ENCODE peak calls at places on chromosomes 13 and 19, in seven cellular contexts. One of them, this sample, is unnamed.

GRCh38 chr19:30664358-30665058 is 292.3 kb downstream of the ZNF536 start:
- DNase-seq in pancreas: peak
- DNase-seq in cardiac muscle cell: peak
- DNase-seq in upper lobe of right lung: no peak
- DNase-seq in uterus: no peak
- DNase-seq in naive thymus-derived CD4-positive, alpha-beta T cell: no peak
- DNase-seq in effector memory CD4-positive, alpha-beta T cell: no peak
- DNase-seq in this sample: peak

GRCh38 chr13:113169277-113170272 is 11.1 kb downstream of the PROZ start:
- DNase-seq in pancreas: no peak
- DNase-seq in cardiac muscle cell: no peak
- DNase-seq in upper lobe of right lung: no peak
- DNase-seq in uterus: no peak
- DNase-seq in naive thymus-derived CD4-positive, alpha-beta T cell: no peak
- DNase-seq in effector memory CD4-positive, alpha-beta T cell: no peak
- DNase-seq in this sample: no peak

GRCh38 chr13:99796175-99796819 is 175.3 kb downstream of the ZIC5 start:
- DNase-seq in pancreas: no peak
- DNase-seq in cardiac muscle cell: peak
- DNase-seq in upper lobe of right lung: no peak
- DNase-seq in uterus: no peak
- DNase-seq in naive thymus-derived CD4-positive, alpha-beta T cell: no peak
- DNase-seq in effector memory CD4-positive, alpha-beta T cell: no peak
- DNase-seq in this sample: peak

GRCh38 chr13:61316647-61317046 is 99.0 kb downstream of the PCDH20 start:
- DNase-seq in pancreas: no peak
- DNase-seq in cardiac muscle cell: no peak
- DNase-seq in upper lobe of right lung: no peak
- DNase-seq in uterus: no peak
- DNase-seq in naive thymus-derived CD4-positive, alpha-beta T cell: no peak
- DNase-seq in effector memory CD4-positive, alpha-beta T cell: no peak
- DNase-seq in this sample: no peak

GRCh38 chr19:49213791-49214190 is 56.2 kb downstream of the TRPM4 start:
- DNase-seq in pancreas: no peak
- DNase-seq in cardiac muscle cell: no peak
- DNase-seq in upper lobe of right lung: no peak
- DNase-seq in uterus: no peak
- DNase-seq in naive thymus-derived CD4-positive, alpha-beta T cell: no peak
- DNase-seq in effector memory CD4-positive, alpha-beta T cell: no peak
- DNase-seq in this sample: no peak

GRCh38 chr19:46373573-46374359 is 26.9 kb downstream of the PPP5C start:
- DNase-seq in pancreas: peak
- DNase-seq in cardiac muscle cell: no peak
- DNase-seq in upper lobe of right lung: peak
- DNase-seq in uterus: no peak
- DNase-seq in naive thymus-derived CD4-positive, alpha-beta T cell: no peak
- DNase-seq in effector memory CD4-positive, alpha-beta T cell: no peak
- DNase-seq in this sample: peak

GRCh38 chr13:104683789-104684188 is 1617.6 kb upstream of the SLC10A2 start:
- DNase-seq in pancreas: no peak
- DNase-seq in cardiac muscle cell: no peak
- DNase-seq in upper lobe of right lung: no peak
- DNase-seq in uterus: no peak
- DNase-seq in naive thymus-derived CD4-positive, alpha-beta T cell: no peak
- DNase-seq in effector memory CD4-positive, alpha-beta T cell: no peak
- DNase-seq in this sample: peak

GRCh38 chr13:59510377-59510776 is 653.4 kb downstream of the DIAPH3 start:
- DNase-seq in pancreas: no peak
- DNase-seq in cardiac muscle cell: no peak
- DNase-seq in upper lobe of right lung: no peak
- DNase-seq in uterus: no peak
- DNase-seq in naive thymus-derived CD4-positive, alpha-beta T cell: no peak
- DNase-seq in effector memory CD4-positive, alpha-beta T cell: no peak
- DNase-seq in this sample: no peak

GRCh38 chr13:66661336-66661735 is 568.8 kb downstream of the PCDH9 start:
- DNase-seq in pancreas: no peak
- DNase-seq in cardiac muscle cell: no peak
- DNase-seq in upper lobe of right lung: no peak
- DNase-seq in uterus: no peak
- DNase-seq in naive thymus-derived CD4-positive, alpha-beta T cell: no peak
- DNase-seq in effector memory CD4-positive, alpha-beta T cell: no peak
- DNase-seq in this sample: no peak

GRCh38 chr13:51845574-51846318 is 769 bp upstream of the TMEM272 start:
- DNase-seq in pancreas: no peak
- DNase-seq in cardiac muscle cell: no peak
- DNase-seq in upper lobe of right lung: no peak
- DNase-seq in uterus: no peak
- DNase-seq in naive thymus-derived CD4-positive, alpha-beta T cell: no peak
- DNase-seq in effector memory CD4-positive, alpha-beta T cell: no peak
- DNase-seq in this sample: no peak

GRCh38 chr13:27644302-27644701 is 22.6 kb downstream of the POLR1D start:
- DNase-seq in pancreas: no peak
- DNase-seq in cardiac muscle cell: peak
- DNase-seq in upper lobe of right lung: no peak
- DNase-seq in uterus: no peak
- DNase-seq in naive thymus-derived CD4-positive, alpha-beta T cell: no peak
- DNase-seq in effector memory CD4-positive, alpha-beta T cell: no peak
- DNase-seq in this sample: peak

GRCh38 chr13:35479223-35479536 is 2.7 kb upstream of the MAB21L1 start:
- DNase-seq in pancreas: no peak
- DNase-seq in cardiac muscle cell: no peak
- DNase-seq in upper lobe of right lung: no peak
- DNase-seq in uterus: no peak
- DNase-seq in naive thymus-derived CD4-positive, alpha-beta T cell: no peak
- DNase-seq in effector memory CD4-positive, alpha-beta T cell: no peak
- DNase-seq in this sample: no peak

GRCh38 chr13:52903320-52903719 is 54.9 kb upstream of the PCDH8 start:
- DNase-seq in pancreas: no peak
- DNase-seq in cardiac muscle cell: no peak
- DNase-seq in upper lobe of right lung: no peak
- DNase-seq in uterus: no peak
- DNase-seq in naive thymus-derived CD4-positive, alpha-beta T cell: no peak
- DNase-seq in effector memory CD4-positive, alpha-beta T cell: no peak
- DNase-seq in this sample: no peak

GRCh38 chr13:28355822-28356371 is 139.0 kb downstream of the FLT1 start:
- DNase-seq in pancreas: no peak
- DNase-seq in cardiac muscle cell: peak
- DNase-seq in upper lobe of right lung: no peak
- DNase-seq in uterus: no peak
- DNase-seq in naive thymus-derived CD4-positive, alpha-beta T cell: no peak
- DNase-seq in effector memory CD4-positive, alpha-beta T cell: no peak
- DNase-seq in this sample: no peak

DNA sequence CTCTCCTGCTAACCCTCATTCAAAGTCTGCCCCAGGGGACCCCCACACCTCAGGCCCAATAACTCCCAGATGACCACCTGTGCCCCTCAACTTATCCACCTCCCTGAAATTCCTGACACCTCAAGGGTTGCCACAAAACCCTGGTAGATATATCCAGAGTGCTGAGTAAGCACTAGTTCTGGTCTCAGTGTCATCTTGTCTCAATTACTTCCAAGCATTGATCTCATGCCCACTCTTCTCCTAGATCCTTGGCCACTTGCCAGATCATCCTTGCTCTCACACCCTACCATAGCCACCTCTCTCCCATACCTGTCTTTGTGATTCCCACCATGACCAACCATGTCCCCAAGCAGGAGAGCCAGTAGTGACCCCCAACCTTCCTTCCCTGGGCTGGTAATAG is 2.0 kb downstream of the ZNF416 start:
- DNase-seq in pancreas: no peak
- DNase-seq in cardiac muscle cell: no peak
- DNase-seq in upper lobe of right lung: no peak
- DNase-seq in uterus: no peak
- DNase-seq in naive thymus-derived CD4-positive, alpha-beta T cell: no peak
- DNase-seq in effector memory CD4-positive, alpha-beta T cell: no peak
- DNase-seq in this sample: no peak
- H3K4me3 ChIP-seq in pancreas: no peak
- H3K4me3 ChIP-seq in cardiac muscle cell: no peak
- H3K4me3 ChIP-seq in upper lobe of right lung: no peak
- H3K4me3 ChIP-seq in uterus: no peak
- H3K4me3 ChIP-seq in naive thymus-derived CD4-positive, alpha-beta T cell: no peak
- H3K4me3 ChIP-seq in effector memory CD4-positive, alpha-beta T cell: no peak
- H3K4me3 ChIP-seq in this sample: no peak

DNA sequence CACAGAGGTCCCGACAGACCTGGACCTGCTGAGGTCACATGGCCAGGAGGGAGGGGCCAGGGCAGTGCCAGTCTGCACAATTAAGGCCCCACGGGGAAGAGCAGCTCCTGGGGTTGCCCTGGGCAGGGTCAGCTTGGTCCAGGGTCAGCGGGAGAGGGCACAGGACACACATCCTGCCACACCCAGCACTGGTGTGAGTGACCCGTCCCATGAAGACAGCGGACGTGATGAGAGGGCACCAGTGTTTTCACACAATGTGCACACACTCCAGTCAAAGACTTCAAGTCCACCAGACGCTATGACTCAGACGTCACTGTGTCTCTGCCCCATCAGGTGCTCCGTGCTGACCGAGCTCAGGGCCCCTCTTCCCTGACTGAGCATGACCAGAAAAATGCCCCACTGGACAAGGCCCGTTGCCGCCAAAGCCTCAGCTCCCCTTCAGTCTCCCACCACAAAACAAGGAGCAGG is 4.2 kb downstream of the TMEM259 start:
- DNase-seq in pancreas: no peak
- DNase-seq in cardiac muscle cell: no peak
- DNase-seq in upper lobe of right lung: no peak
- DNase-seq in uterus: no peak
- DNase-seq in naive thymus-derived CD4-positive, alpha-beta T cell: no peak
- DNase-seq in effector memory CD4-positive, alpha-beta T cell: no peak
- DNase-seq in this sample: peak
- H3K4me3 ChIP-seq in pancreas: peak
- H3K4me3 ChIP-seq in cardiac muscle cell: no peak
- H3K4me3 ChIP-seq in upper lobe of right lung: no peak
- H3K4me3 ChIP-seq in uterus: no peak
- H3K4me3 ChIP-seq in naive thymus-derived CD4-positive, alpha-beta T cell: no peak
- H3K4me3 ChIP-seq in effector memory CD4-positive, alpha-beta T cell: no peak
- H3K4me3 ChIP-seq in this sample: peak

DNA sequence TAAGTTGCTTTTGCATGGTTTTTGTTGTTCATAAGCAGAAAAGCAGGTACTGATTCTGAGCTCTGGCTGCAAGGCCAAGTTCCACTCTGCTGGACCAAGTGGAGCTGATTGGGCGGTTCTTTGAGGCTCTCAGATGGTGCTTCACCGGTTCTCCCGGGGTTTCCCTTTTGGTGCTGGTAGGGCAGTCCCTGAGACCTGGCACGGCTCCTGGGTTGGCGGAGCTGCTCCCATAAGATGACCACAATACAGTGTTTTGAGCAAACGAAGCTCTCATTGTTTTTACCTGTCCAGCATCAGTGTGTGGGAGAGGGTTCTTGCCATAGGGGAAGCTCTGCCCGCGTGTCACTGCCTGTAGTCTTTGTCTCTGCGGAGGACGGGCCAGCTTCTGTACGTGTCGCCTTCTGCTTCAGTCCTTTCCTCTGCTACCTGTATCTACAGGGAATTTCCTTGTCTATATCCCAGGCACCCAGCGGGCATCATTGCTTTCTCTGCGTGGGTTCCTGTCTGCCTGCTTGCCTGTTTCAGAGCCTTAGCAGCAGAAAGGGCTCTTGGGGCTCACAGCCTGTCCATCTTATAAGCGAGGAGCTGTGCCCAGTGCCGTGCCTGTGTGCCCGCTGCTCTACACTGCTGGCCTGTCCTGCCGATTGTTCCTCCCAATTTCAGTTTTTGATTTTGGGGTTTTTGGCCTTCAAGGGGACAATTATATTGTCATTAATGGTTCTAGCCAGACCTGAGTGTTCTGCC is 2.3 kb downstream of the U2AF2 start:
- DNase-seq in pancreas: peak
- DNase-seq in cardiac muscle cell: peak
- DNase-seq in upper lobe of right lung: no peak
- DNase-seq in uterus: no peak
- DNase-seq in naive thymus-derived CD4-positive, alpha-beta T cell: no peak
- DNase-seq in effector memory CD4-positive, alpha-beta T cell: no peak
- DNase-seq in this sample: peak
- H3K4me3 ChIP-seq in pancreas: peak
- H3K4me3 ChIP-seq in cardiac muscle cell: no peak
- H3K4me3 ChIP-seq in upper lobe of right lung: peak
- H3K4me3 ChIP-seq in uterus: peak
- H3K4me3 ChIP-seq in naive thymus-derived CD4-positive, alpha-beta T cell: peak
- H3K4me3 ChIP-seq in effector memory CD4-positive, alpha-beta T cell: peak
- H3K4me3 ChIP-seq in this sample: peak

DNA sequence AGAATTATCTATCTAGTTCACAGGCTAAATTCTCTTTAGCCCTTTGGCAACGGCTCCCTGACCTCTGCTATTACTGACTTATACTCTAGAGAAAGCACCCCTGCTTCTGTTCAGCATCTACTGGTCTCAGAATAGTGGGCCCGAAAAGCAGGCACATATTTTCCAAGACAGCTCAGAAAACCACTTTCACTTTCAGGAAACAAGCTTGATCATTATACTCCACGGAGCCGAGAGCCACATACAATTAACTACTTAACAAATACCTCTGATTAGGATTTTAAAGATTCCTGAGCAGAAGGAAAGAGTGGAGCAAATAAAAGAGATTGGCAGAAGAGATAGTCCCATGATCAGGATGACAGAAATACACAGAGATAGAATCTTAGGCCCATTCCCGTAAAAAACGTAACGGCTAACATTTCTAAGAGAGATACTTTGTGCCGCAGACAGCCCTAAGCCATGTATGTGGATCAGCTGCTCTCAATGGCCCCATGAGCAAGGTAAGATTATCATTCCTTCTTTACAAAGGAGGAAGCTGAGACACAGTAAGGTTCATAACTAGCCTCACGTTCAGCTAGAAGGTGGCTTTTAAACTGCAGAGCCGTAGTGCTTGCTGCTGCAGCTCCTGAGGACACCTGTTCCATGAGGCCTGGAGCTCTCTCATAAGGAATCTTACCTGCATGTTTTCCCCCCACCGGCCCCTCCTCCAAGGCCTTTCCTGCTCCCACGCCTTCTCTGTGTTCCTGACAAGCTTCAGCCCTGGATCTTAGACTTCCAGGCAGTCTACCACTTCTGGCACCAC is 227.2 kb downstream of the FOXO1 start:
- DNase-seq in pancreas: peak
- DNase-seq in cardiac muscle cell: peak
- DNase-seq in upper lobe of right lung: no peak
- DNase-seq in uterus: peak
- DNase-seq in naive thymus-derived CD4-positive, alpha-beta T cell: no peak
- DNase-seq in effector memory CD4-positive, alpha-beta T cell: no peak
- DNase-seq in this sample: no peak
- H3K4me3 ChIP-seq in pancreas: no peak
- H3K4me3 ChIP-seq in cardiac muscle cell: no peak
- H3K4me3 ChIP-seq in upper lobe of right lung: peak
- H3K4me3 ChIP-seq in uterus: peak
- H3K4me3 ChIP-seq in naive thymus-derived CD4-positive, alpha-beta T cell: peak
- H3K4me3 ChIP-seq in effector memory CD4-positive, alpha-beta T cell: no peak
- H3K4me3 ChIP-seq in this sample: no peak

DNA sequence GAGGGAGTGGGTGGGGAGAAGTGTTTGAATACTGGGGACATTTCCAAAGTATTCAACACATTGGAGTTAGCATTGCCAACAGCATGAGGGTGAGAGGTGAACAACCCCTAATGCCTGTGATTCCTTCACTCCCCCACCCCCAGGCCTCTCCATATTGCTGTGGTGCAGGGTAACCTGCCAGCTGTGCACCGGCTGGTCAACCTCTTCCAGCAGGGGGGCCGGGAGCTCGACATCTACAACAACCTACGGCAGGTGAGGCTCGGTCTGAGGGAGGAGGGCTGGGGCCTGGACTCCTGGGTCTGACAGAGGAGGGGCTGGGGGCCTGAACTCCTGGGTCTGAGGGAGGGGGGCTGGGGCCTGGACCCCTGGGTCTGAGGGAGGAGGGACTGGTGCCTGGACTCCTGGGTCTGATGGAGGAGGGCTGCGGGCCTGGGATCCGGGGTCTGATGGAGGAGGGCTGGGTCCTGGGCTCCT is 7.6 kb downstream of the BCL3 start:
- DNase-seq in pancreas: peak
- DNase-seq in cardiac muscle cell: no peak
- DNase-seq in upper lobe of right lung: no peak
- DNase-seq in uterus: no peak
- DNase-seq in naive thymus-derived CD4-positive, alpha-beta T cell: no peak
- DNase-seq in effector memory CD4-positive, alpha-beta T cell: no peak
- DNase-seq in this sample: no peak
- H3K4me3 ChIP-seq in pancreas: peak
- H3K4me3 ChIP-seq in cardiac muscle cell: no peak
- H3K4me3 ChIP-seq in upper lobe of right lung: no peak
- H3K4me3 ChIP-seq in uterus: no peak
- H3K4me3 ChIP-seq in naive thymus-derived CD4-positive, alpha-beta T cell: no peak
- H3K4me3 ChIP-seq in effector memory CD4-positive, alpha-beta T cell: no peak
- H3K4me3 ChIP-seq in this sample: no peak